ENCODE peak calls at places on chromosome 10, in four cellular contexts. T is Panc1; C is NB4; E is activated CD8-positive, alpha-beta T cell treated with anti-CD3 and anti-CD28 coated beads for 36 hours. R is an unnamed sample.
A peak's percentile ranks its signal among the peaks of the same experiment; 100 is the strongest.

GRCh38 chr10:130787252-130787651 is 524.3 kb downstream of the TCERG1L start:
- DNase-seq in T (no peak), E (no peak), C (no peak), R (no peak)

GRCh38 chr10:103616705-103617361 is 123.3 kb downstream of the NEURL1 start:
- DNase-seq in E (no peak), T (no peak), C (peak; percentile 99), R (no peak)

GRCh38 chr10:69714572-69714971 is 84.5 kb downstream of the FAM241B start:
- DNase-seq in E (no peak), T (no peak), C (no peak), R (no peak)

GRCh38 chr10:126203746-126204145 is 184.5 kb downstream of the ADAM12 start:
- DNase-seq in T (no peak), E (no peak), C (no peak), R (no peak)

GRCh38 chr10:80453392-80453714 is 757 bp upstream of the TSPAN14 start:
- DNase-seq in T (no peak), E (peak; percentile 15), C (no peak), R (no peak)

GRCh38 chr10:84401838-84402611 is 73.6 kb downstream of the CCSER2 start:
- DNase-seq in E (no peak), C (no peak), T (no peak), R (no peak)

GRCh38 chr10:44899450-44900080 is 11.6 kb upstream of the TMEM72 start:
- DNase-seq in T (no peak), E (no peak), C (no peak), R (no peak)

GRCh38 chr10:101588879-101589278 is 758 bp downstream of the DPCD start:
- DNase-seq in T (no peak), E (no peak), C (no peak), R (no peak)

GRCh38 chr10:108465871-108466641 is 1301.5 kb upstream of the SORCS1 start:
- DNase-seq in C (no peak), E (peak; percentile 5), T (no peak), R (no peak)

GRCh38 chr10:121608669-121609190 is 10.5 kb upstream of the FGFR2 start:
- DNase-seq in E (peak; percentile 40), C (peak; percentile 24), T (no peak), R (peak; percentile 18)

GRCh38 chr10:29897430-29897829 is 162.0 kb downstream of the JCAD start:
- DNase-seq in C (no peak), T (no peak), E (no peak), R (no peak)

GRCh38 chr10:67606572-67606971 is 89.4 kb downstream of the CTNNA3 start:
- DNase-seq in C (no peak), E (no peak), T (peak; percentile 71), R (no peak)

GRCh38 chr10:3538291-3538849 is 246.6 kb downstream of the KLF6 start:
- DNase-seq in E (no peak), T (no peak), C (no peak), R (no peak)

GRCh38 chr10:45673074-45673628 is 579 bp upstream of the ZFAND4 start:
- DNase-seq in C (no peak), E (no peak), T (no peak), R (peak; percentile 24)

GRCh38 chr10:84846646-84847045 is 518.3 kb downstream of the CCSER2 start:
- DNase-seq in E (no peak), C (no peak), T (no peak), R (no peak)

GRCh38 chr10:21517983-21518628 is 7.4 kb downstream of the SKIDA1 start:
- DNase-seq in C (peak; percentile 22), E (no peak), T (no peak), R (no peak)

GRCh38 chr10:105733919-105734318 is 1092.8 kb downstream of the SORCS3 start:
- DNase-seq in E (no peak), C (no peak), T (no peak), R (no peak)

GRCh38 chr10:42646692-42647640 is 8.6 kb upstream of the ZNF33B start:
- DNase-seq in E (no peak), T (no peak), C (no peak), R (no peak)

GRCh38 chr10:50293508-50294320 is 42.4 kb upstream of the ASAH2 start:
- DNase-seq in E (no peak), C (no peak), T (no peak), R (no peak)

GRCh38 chr10:1572519-1573333 is 164.6 kb downstream of the ADARB2 start:
- DNase-seq in C (no peak), E (no peak), T (no peak), R (no peak)

GRCh38 chr10:72328045-72328828 is 26.5 kb downstream of the DNAJB12 start:
- DNase-seq in T (peak; percentile 68), C (peak; percentile 83), E (peak; percentile 58), R (peak; percentile 67)

GRCh38 chr10:16612148-16612742 is 90.6 kb upstream of the C1QL3 start:
- DNase-seq in C (peak; percentile 48), E (peak; percentile 32), T (no peak), R (peak; percentile 46)

GRCh38 chr10:8544057-8544380 is 489.5 kb downstream of the GATA3 start:
- DNase-seq in T (no peak), C (no peak), E (no peak), R (no peak)

GRCh38 chr10:124003070-124003419 is 90.4 kb downstream of the CHST15 start:
- DNase-seq in T (no peak), E (no peak), C (no peak), R (no peak)

GRCh38 chr10:19843487-19843886 is 27.3 kb downstream of the PLXDC2 start:
- DNase-seq in T (no peak), E (no peak), C (no peak), R (no peak)

GRCh38 chr10:78350286-78350685 is 316.6 kb downstream of the RPS24 start:
- DNase-seq in E (no peak), T (no peak), C (no peak), R (no peak)

GRCh38 chr10:28604567-28605536 is 71.9 kb downstream of the WAC start:
- DNase-seq in E (no peak), C (no peak), T (no peak), R (no peak)

GRCh38 chr10:26860542-26861325 is at the start of gene ABI1:
- DNase-seq in T (peak; percentile 92), C (peak; percentile 95), E (peak; percentile 99), R (peak; percentile 99)

GRCh38 chr10:44572146-44572545 is 187.2 kb upstream of the CXCL12 start:
- DNase-seq in E (no peak), T (no peak), C (no peak), R (no peak)

GRCh38 chr10:10830316-10831061 is 187.2 kb upstream of the CELF2 start:
- DNase-seq in C (no peak), E (no peak), T (no peak), R (no peak)

GRCh38 chr10:34739915-34740314 is 75.2 kb downstream of the PARD3 start:
- DNase-seq in T (no peak), E (no peak), C (peak; percentile 17), R (no peak)

GRCh38 chr10:28010821-28011220 is 11.9 kb upstream of the ODAD2 start:
- DNase-seq in C (no peak), E (no peak), T (no peak), R (no peak)

DNA sequence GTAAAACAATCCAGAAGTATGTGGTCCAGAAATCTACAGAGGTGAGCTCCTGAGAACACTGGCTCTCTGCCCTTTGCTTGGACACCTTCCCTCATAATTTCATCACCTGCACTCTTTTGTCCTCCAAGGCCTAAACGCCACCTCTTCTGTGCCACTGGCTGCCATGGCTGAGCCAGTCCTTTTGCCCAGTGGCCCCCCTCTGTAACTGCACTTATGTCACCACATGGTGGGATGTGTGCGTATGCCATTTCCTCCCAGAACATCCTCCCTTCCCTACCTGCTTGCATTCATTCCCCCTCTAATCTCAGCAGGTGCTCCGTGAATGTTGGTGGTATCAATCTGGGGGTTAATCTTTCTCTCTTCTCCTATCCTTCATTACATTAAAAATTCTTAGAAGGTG is 17.3 kb upstream of the DUSP5 start:
- DNase-seq in T (no peak), E (no peak), C (no peak), R (no peak)
- TF ChIP-seq CTCF in T (no peak), E (no peak), C (no peak), R (no peak)

DNA sequence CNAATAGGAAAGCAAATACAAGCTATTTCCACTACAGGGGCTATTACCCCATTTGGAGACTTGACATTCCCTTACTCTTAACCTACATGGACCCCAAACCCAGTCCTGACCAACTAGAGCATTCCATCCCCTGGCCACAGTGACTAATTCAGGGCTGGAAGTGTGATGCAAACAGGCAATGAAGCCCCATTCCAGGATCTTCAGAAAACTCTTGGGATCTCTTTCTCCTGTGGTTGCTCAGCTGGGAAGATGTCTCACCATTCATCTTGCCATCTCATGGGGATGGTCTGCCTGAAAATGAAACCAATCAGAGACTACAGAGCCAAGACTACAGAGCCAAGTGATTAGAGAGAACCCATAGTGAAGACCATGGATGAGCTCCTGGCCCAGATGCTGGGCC is 206.2 kb downstream of the ZNF365 start:
- DNase-seq in T (no peak), C (no peak), E (no peak), R (no peak)
- TF ChIP-seq CTCF in T (no peak), C (no peak), E (no peak), R (no peak)

GRCh38 chr10:128242641-128243040 is 116.4 kb upstream of the MKI67 start:
- DNase-seq in C (no peak), T (no peak), E (no peak), R (no peak)
- TF ChIP-seq CTCF in C (no peak), T (peak; percentile 37), E (no peak), R (no peak)

DNA sequence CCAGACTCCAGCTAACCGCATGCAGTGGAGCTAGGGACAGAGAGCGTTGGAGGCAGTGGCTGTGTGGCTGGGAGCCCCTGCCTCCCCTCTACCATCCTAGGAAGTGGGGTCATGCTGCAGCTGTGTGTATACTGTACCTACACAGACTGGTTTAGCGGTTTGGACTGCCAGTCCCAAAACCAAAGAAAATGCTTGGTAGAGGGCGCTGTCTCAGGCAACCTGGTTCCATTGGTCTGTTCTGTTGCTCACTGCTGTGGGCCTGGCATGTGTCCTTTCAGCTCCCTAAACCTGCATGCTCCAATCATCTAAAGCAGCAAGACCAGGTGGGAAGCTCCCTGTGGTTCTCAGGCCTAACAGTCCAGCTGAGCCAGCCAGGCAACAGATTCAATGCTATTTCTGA is 4.5 kb downstream of the RBP4 start:
- DNase-seq in T (no peak), E (no peak), C (peak; percentile 38), R (no peak)
- TF ChIP-seq CTCF in T (no peak), E (no peak), C (peak; percentile 30), R (no peak)

GRCh38 chr10:31596765-31597164 is 277.7 kb downstream of the ZEB1 start:
- DNase-seq in T (no peak), C (no peak), E (no peak), R (peak; percentile 71)
- TF ChIP-seq CTCF in T (no peak), C (no peak), E (no peak), R (no peak)

DNA sequence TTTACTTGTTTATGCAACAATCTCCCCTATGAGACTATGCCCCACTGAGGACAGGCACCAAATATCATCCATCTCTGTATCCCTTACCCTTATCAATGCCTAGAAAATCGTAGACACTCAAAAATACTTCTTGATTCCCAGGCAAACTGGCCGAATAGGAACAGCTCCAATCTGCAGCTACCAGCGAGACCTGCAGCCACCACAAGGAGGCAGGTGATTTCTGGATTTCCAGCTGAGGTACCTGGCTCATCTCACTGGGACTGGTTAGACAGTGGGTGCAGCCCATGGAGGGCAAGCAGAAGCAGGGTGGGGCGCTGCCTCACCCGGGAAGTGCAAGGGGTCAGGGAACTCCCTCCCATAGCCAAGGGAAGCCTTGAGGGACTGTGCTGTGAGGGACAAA is 10.8 kb upstream of the PPP1R3C start:
- DNase-seq in E (no peak), C (no peak), T (no peak), R (peak; percentile 6)
- TF ChIP-seq CTCF in E (no peak), C (no peak), T (peak; percentile 64), R (peak; percentile 20)

R was measured in GM12865.